ENCODE peak calls at places on chromosomes 5 and 9, in six cellular contexts. S, N, P, K, C and D are unnamed samples.

GRCh38 chr5:56815657-56816545 is 552 bp downstream of the MAP3K1 start:
- DNase-seq in C (peak), K (no peak), P (no peak), N (no peak), S (peak), D (no peak)

GRCh38 chr9:69140123-69140741 is 33.8 kb upstream of the TJP2 start:
- DNase-seq in C (no peak), S (no peak), N (no peak), K (no peak), P (no peak), D (peak)

GRCh38 chr5:141969783-141970741 is 1.2 kb downstream of the RNF14 start:
- DNase-seq in K (no peak), P (no peak), C (no peak), S (no peak), N (no peak), D (no peak)

GRCh38 chr5:67516959-67517358 is 320.4 kb upstream of the CD180 start:
- DNase-seq in S (no peak), C (no peak), K (no peak), P (no peak), N (no peak), D (no peak)

GRCh38 chr5:179115845-179116524 is 55.8 kb downstream of the ZNF354C start:
- DNase-seq in K (peak), P (no peak), S (peak), N (no peak), C (no peak), D (peak)

GRCh38 chr5:122942164-122942914 is 94.2 kb downstream of the PPIC start:
- DNase-seq in P (no peak), N (no peak), K (no peak), C (no peak), S (no peak), D (no peak)

GRCh38 chr9:13213337-13213736 is 66.2 kb downstream of the MPDZ start:
- DNase-seq in C (no peak), P (no peak), S (no peak), N (no peak), K (no peak), D (no peak)

GRCh38 chr5:91219803-91220371 is 163.2 kb downstream of the ARRDC3 start:
- DNase-seq in C (no peak), S (no peak), K (no peak), N (no peak), P (no peak), D (no peak)

GRCh38 chr5:141817631-141818030 is 60.6 kb downstream of the PCDH1 start:
- DNase-seq in N (no peak), S (no peak), C (no peak), P (no peak), K (no peak), D (no peak)

GRCh38 chr9:35826071-35826701 is 2.3 kb downstream of the FAM221B start:
- DNase-seq in P (no peak), S (peak), K (no peak), N (no peak), C (no peak), D (no peak)

GRCh38 chr9:37034938-37035471 is 937 bp upstream of the PAX5 start:
- DNase-seq in K (no peak), C (no peak), S (no peak), P (no peak), N (no peak), D (peak)

GRCh38 chr5:172634106-172634899 is 6.8 kb upstream of the NEURL1B start:
- DNase-seq in N (no peak), C (no peak), S (no peak), K (no peak), P (no peak), D (no peak)

GRCh38 chr9:105046907-105047651 is 119.1 kb upstream of the ABCA1 start:
- DNase-seq in P (no peak), C (no peak), K (no peak), S (no peak), N (no peak), D (no peak)

GRCh38 chr5:145936401-145937131 is at the start of gene SH3RF2:
- DNase-seq in P (peak), N (peak), C (peak), K (no peak), S (peak), D (peak)

GRCh38 chr5:15885156-15885555 is 294.4 kb downstream of the MARCHF11 start:
- DNase-seq in S (no peak), P (no peak), N (peak), K (no peak), C (no peak), D (no peak)

GRCh38 chr5:150317048-150318003 is 14.6 kb upstream of the ARSI start:
- DNase-seq in P (no peak), K (no peak), N (peak), S (no peak), C (no peak), D (no peak)

GRCh38 chr9:113530022-113530635 is 66.6 kb downstream of the RGS3 start:
- DNase-seq in C (no peak), K (no peak), N (no peak), P (no peak), S (no peak), D (no peak)

GRCh38 chr9:113532809-113533190 is 69.3 kb downstream of the RGS3 start:
- DNase-seq in P (no peak), C (no peak), N (no peak), K (no peak), S (no peak), D (peak)

GRCh38 chr9:113530942-113531341 is 67.4 kb downstream of the RGS3 start:
- DNase-seq in C (no peak), K (no peak), N (no peak), S (no peak), P (no peak), D (no peak)

GRCh38 chr9:113533335-113534225 is 70.1 kb downstream of the RGS3 start:
- DNase-seq in C (no peak), P (no peak), N (no peak), S (no peak), K (no peak), D (no peak)

DNA sequence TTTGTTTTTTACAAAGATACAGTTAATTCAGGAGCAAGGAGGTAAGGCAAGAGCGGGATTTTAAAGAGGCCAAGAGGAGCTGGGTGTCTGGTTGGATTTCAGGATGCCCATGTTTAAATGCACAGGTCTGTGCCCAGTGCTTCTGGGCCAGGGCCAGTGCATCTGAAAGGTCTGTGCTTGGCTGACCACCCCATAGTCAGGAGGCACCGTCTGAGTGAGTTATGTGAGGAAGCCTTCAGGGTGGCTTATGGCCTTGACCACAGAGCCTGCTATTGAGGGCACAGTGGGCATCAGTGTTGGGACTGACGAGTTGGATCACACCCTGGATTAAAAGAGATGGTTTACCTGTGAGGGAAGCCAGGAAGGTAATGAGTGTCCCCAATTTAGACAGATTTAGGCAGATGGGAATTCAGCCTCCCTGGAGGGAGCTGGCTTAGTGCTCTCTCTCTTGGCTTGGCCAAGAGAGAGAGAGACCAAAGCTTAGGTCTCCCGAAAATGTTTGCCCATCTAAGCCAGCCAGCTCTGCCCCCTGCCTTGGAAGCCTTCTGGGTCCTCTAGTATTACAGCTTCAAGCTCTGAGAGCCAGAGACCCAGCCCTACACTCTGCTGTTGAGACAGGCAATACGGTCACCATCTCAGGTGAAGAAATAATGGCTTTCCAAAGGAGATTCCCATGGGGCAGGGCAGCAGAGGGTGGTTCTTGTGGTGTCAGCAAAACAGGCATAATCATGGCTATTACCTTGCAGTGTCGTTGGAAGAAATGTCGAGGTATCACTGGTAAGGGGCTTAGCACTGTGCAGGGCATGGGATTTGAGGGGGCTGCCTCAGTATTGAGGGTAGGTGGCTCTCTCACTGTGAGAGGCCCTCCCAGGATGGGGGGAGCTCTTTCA is 68.6 kb downstream of the RGS3 start:
- DNase-seq in K (no peak), S (no peak), P (no peak), N (no peak), C (no peak), D (peak)
- TF ChIP-seq POLR2A in K (no peak), S (no peak), P (no peak), N (no peak), C (no peak), D (no peak)

DNA sequence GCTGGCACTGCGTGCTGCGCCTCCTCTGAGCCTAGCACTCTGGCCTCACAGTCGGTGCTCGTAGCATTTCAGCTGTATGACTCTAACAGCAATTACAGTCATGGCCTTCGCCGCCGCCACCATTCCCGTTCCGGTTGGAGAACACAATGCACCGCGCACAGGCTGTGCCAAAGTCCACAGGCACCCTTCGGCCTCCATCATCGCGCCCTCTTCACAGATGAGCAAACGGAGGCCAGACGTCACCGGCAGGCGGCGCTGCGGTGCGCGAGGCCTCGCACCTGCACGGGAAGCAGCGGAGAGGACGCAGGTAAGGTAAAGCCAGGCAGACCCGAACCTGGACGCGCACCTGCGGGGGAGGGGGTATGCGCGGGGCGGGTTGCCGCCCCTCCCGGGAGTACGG is 128.9 kb downstream of the BARX1 start:
- DNase-seq in K (no peak), C (no peak), S (no peak), N (no peak), P (peak), D (no peak)
- H3K4me3 ChIP-seq in K (no peak), C (no peak), S (no peak), N (no peak), P (no peak), D (no peak)

GRCh38 chr9:137494550-137495351 is 35.6 kb upstream of the NSMF start:
- DNase-seq in K (no peak), S (no peak), P (peak), N (no peak), C (no peak), D (no peak)

GRCh38 chr9:137492464-137493162 is 33.5 kb upstream of the NSMF start:
- DNase-seq in K (no peak), S (no peak), C (no peak), P (no peak), N (no peak), D (no peak)

GRCh38 chr9:137493163-137494103 is 34.3 kb upstream of the NSMF start:
- DNase-seq in P (no peak), C (no peak), N (no peak), K (no peak), S (no peak), D (no peak)

GRCh38 chr9:137491735-137492432 is 32.8 kb upstream of the NSMF start:
- DNase-seq in S (no peak), N (no peak), C (no peak), P (no peak), K (no peak), D (no peak)

GRCh38 chr9:137494104-137494544 is 35.0 kb upstream of the NSMF start:
- DNase-seq in K (no peak), P (no peak), S (no peak), C (no peak), N (no peak), D (no peak)
- TF ChIP-seq POLR2A in K (no peak), P (no peak), S (no peak), C (no peak), N (no peak), D (no peak)

DNA sequence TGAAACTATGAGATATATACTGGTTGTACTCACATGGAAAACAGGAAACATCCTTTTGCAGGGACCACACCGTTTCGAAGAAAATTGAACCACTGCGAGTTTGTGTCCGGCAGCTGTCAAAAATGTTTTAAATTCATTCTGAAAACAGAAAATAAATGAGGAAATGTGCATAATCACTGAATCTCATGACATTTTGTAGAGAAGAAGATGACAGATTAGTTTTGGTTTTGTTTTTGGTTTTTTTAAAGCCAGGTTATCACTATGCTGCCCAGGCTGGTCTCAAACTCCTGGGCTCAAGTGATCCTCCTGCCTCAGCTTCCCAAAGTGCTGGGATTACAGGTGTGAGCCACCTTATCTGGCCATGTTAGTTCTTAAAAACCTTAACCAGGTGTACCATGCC is 3.5 kb downstream of the TXNDC8 start:
- DNase-seq in K (no peak), C (no peak), P (no peak), N (no peak), S (no peak), D (no peak)
- H3K4me3 ChIP-seq in K (no peak), C (no peak), P (no peak), N (no peak), S (no peak), D (no peak)

DNA sequence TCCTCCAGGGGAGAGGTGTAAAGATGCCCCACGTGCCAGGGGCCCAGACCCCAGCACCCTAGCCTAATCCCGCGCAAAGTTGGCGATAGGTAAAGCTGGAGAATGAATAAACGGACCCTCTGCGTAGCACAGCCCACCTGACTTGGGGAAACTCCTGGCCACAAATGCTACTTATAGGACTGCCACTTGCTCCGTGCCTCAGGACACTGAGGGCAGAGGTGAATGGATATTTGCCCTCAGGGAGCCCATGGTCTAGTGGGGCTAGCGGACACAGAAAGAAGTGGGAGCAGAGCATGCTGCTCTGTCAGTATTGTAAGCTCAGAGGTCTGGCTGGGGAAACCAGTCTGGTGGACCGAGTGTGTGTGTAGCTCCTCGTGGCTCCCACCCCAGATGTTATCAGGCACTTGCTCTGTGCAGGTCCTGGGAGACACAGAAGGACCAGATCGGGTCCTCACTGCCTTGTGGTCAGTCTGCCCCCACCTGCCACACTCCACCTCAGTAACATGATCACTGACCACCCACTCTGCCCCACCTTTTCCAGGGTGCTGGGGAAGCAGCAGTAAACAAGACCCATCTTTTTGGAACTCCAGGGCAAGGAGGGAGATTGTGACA is 841 bp downstream of the GRK6 start:
- DNase-seq in K (no peak), N (no peak), P (no peak), S (no peak), C (no peak), D (peak)
- TF ChIP-seq POLR2A in K (no peak), N (no peak), P (no peak), S (no peak), C (no peak), D (no peak)

DNA sequence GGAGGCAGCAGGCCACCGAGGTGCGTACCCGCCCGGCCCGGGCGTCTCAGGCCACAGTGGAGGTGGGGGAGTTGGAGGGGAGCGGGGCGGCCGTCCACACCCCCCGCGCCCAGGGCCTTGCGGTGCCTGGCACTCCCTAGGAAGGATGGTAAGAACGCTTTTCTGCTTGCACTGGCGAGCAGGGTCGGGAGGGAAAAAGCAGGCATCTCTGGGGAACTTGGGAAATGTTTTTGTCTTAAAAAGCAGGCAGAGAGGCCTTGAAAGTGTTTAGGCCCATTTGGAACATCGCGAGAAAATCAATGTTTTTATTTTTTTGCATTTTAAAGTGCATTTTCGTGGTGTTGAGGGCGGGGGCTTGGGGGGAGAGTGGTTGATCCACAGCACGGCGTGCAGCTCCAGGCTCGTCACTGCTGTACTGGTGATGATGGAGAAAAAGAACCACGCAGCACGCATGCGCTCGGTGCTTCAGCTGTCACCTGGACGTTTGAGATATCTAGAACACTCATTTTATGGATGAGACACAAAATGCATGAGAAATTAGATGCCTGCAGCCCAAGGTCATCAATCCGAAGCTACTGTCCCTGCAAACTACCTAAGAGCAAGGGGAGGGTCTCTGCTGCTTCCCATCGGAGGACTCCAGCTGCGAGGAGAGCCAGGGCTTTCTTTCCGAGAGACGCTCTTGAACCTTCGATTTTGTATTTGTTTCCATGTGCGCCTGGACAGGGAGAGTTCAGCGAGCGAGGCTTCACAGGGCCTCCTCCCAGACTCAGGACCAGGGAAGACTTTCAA is 2.2 kb downstream of the DMRT2 start:
- DNase-seq in N (no peak), P (no peak), K (no peak), S (no peak), C (no peak), D (no peak)
- H3K4me3 ChIP-seq in N (no peak), P (no peak), K (peak), S (peak), C (no peak), D (peak)

DNA sequence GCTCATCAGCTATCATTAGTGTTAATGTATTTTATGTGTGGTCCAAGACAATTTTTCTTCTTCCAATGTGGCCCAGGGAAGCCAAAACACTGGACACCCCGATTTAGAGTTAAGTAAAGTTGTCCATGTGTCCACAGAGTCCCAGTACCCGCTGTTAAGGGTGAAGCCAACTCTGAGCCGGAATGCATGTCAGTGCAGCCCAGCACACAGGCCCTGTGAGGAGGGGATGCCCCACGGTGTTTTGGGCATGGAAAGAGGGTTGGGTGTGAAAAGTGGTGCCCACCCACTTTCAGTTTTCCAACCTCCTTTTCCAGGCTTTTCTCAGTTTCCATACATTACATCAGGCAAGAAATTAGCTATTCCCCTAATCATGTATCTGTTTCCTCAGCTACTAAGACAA is 24.4 kb downstream of the SHC3 start:
- DNase-seq in K (no peak), N (no peak), S (no peak), C (no peak), P (no peak), D (no peak)
- TF ChIP-seq POLR2A in K (no peak), N (no peak), S (no peak), C (no peak), P (no peak), D (no peak)

GRCh38 chr5:121937762-121938161 is 24.0 kb upstream of the SRFBP1 start:
- DNase-seq in S (no peak), K (no peak), N (no peak), C (no peak), P (no peak), D (no peak)

GRCh38 chr5:121940741-121941140 is 21.0 kb upstream of the SRFBP1 start:
- DNase-seq in S (no peak), P (no peak), K (no peak), N (no peak), C (no peak), D (no peak)
- H3K4me3 ChIP-seq in S (no peak), P (no peak), K (no peak), N (no peak), C (no peak), D (no peak)

GRCh38 chr9:132240860-132241482 is 79.1 kb downstream of the NTNG2 start:
- DNase-seq in C (peak), K (peak), N (peak), P (peak), S (peak), D (peak)
- TF ChIP-seq POLR2A in C (peak), K (peak), N (peak), P (no peak), S (no peak), D (no peak)